ENCODE peak calls at places on chromosomes 1 and 21, in eight cellular contexts. N is activated CD4-positive, alpha-beta T cell treated with anti-CD3 and anti-CD28 coated beads, Interleukin-2, amount 50 U/mL, for 4 hours; L is endothelial cell of umbilical vein; T is AG08395; V is aorta; E is NCI-H1694 treated with DMSO at 0.1 percent for 48 hours; W is T-helper 17 cell; O is stimulated activated CD4-positive, alpha-beta T cell treated with anti-CD3 and anti-CD28 coated beads, Interleukin-2, amount 100 ng/mL, for 48 hours. G is an unnamed sample.

GRCh38 chr1:54996359-54996868 is 2.3 kb upstream of the BSND start:
- DNase-seq in N (peak), L (peak), T (peak), V (peak), E (peak), W (peak), O (peak), G (peak)

GRCh38 chr1:192555399-192555798 is 20.2 kb upstream of the RGS1 start:
- DNase-seq in N (no peak), L (no peak), T (no peak), V (no peak), E (no peak), W (no peak), O (no peak), G (no peak)

GRCh38 chr1:203557958-203558760 is 64.2 kb downstream of the OPTC start:
- DNase-seq in N (no peak), L (peak), T (peak), V (peak), E (no peak), W (no peak), O (no peak), G (peak)

GRCh38 chr1:54028306-54029251 is 10.6 kb upstream of the LDLRAD1 start:
- DNase-seq in N (no peak), L (no peak), T (no peak), V (no peak), E (no peak), W (no peak), O (no peak), G (no peak)

GRCh38 chr1:30068787-30069472 is 654.5 kb downstream of the MATN1 start:
- DNase-seq in N (no peak), L (no peak), T (no peak), V (no peak), E (no peak), W (no peak), O (no peak), G (no peak)

GRCh38 chr1:22204989-22205913 is 62.4 kb upstream of the WNT4 start:
- DNase-seq in N (no peak), L (no peak), T (no peak), V (no peak), E (no peak), W (no peak), O (no peak), G (no peak)

GRCh38 chr1:52603680-52604501 is 1.7 kb downstream of the GPX7 start:
- DNase-seq in N (no peak), L (no peak), T (no peak), V (no peak), E (no peak), W (no peak), O (no peak), G (no peak)

GRCh38 chr1:168719306-168720111 is 9.5 kb downstream of the DPT start:
- DNase-seq in N (no peak), L (no peak), T (no peak), V (no peak), E (no peak), W (no peak), O (no peak), G (no peak)

GRCh38 chr21:45574081-45574501 is 31.9 kb upstream of the SLC19A1 start:
- DNase-seq in N (no peak), L (no peak), T (no peak), V (no peak), E (no peak), W (no peak), O (no peak), G (no peak)

GRCh38 chr1:1073743-1074587 is at the start of gene RNF223:
- DNase-seq in N (no peak), L (no peak), T (no peak), V (no peak), E (no peak), W (peak), O (no peak), G (peak)

GRCh38 chr1:70034403-70034802 is 171.0 kb downstream of the LRRC40 start:
- DNase-seq in N (no peak), L (peak), T (peak), V (no peak), E (no peak), W (no peak), O (no peak), G (peak)

GRCh38 chr1:214632091-214632490 is 29.1 kb downstream of the CENPF start:
- DNase-seq in N (peak), L (no peak), T (no peak), V (no peak), E (no peak), W (no peak), O (no peak), G (no peak)

GRCh38 chr1:243982451-243983018 is 68.5 kb upstream of the ZBTB18 start:
- DNase-seq in N (no peak), L (peak), T (no peak), V (no peak), E (no peak), W (no peak), O (no peak), G (no peak)

GRCh38 chr1:218294531-218294930 is 9.4 kb downstream of the RRP15 start:
- DNase-seq in N (no peak), L (no peak), T (peak), V (no peak), E (no peak), W (no peak), O (no peak), G (no peak)

GRCh38 chr1:88731475-88731874 is 47.4 kb downstream of the PKN2 start:
- DNase-seq in N (no peak), L (peak), T (peak), V (no peak), E (peak), W (no peak), O (no peak), G (no peak)

GRCh38 chr1:171298696-171299095 is 15.3 kb upstream of the FMO4 start:
- DNase-seq in N (no peak), L (no peak), T (no peak), V (no peak), E (no peak), W (no peak), O (no peak), G (no peak)

GRCh38 chr1:230226004-230226800 is 159.2 kb downstream of the GALNT2 start:
- DNase-seq in N (no peak), L (no peak), T (no peak), V (no peak), E (no peak), W (no peak), O (no peak), G (no peak)

GRCh38 chr1:27293915-27294314 is 28.0 kb upstream of the TMEM222 start:
- DNase-seq in N (no peak), L (no peak), T (no peak), V (no peak), E (no peak), W (no peak), O (no peak), G (no peak)

GRCh38 chr1:240831191-240831631 is 219.3 kb upstream of the GREM2 start:
- DNase-seq in N (no peak), L (peak), T (peak), V (no peak), E (no peak), W (no peak), O (no peak), G (no peak)

GRCh38 chr21:29372063-29372802 is 73.5 kb downstream of the BACH1 start:
- DNase-seq in N (peak), L (peak), T (peak), V (no peak), E (peak), W (peak), O (peak), G (no peak)

GRCh38 chr1:45622891-45623394 is 911 bp downstream of the CCDC17 start:
- DNase-seq in N (no peak), L (no peak), T (peak), V (peak), E (no peak), W (no peak), O (no peak), G (no peak)